ENCODE peak calls at places on chromosomes 3 and 15, in eight cellular contexts. Q is cardiac muscle cell, H is tibial artery, L is aorta, U is SK-N-SH, D is adipocyte, N is A549, M is neuronal stem cell. S is an unnamed sample. For H3K4me1, the result is how much of the 10 kb centered on the place peaks cover.

GRCh38 chr3:171383206-171384018 is 76.8 kb downstream of the TNIK start:
- DNase-seq in L (no peak), D (peak), U (no peak), M (no peak), H (no peak), Q (no peak), N (no peak), S (no peak)

GRCh38 chr3:191331443-191331842 is 1.1 kb upstream of the UTS2B start:
- DNase-seq in N (no peak), U (no peak), H (no peak), L (no peak), Q (no peak), M (no peak), D (peak), S (no peak)

GRCh38 chr15:31396881-31397560 is 70.4 kb downstream of the KLF13 start:
- DNase-seq in U (peak), M (peak), H (peak), N (peak), Q (peak), D (peak), L (peak), S (no peak)

GRCh38 chr15:54428596-54428995 is 450.4 kb downstream of the UNC13C start:
- DNase-seq in N (no peak), M (no peak), L (no peak), U (no peak), H (no peak), Q (no peak), D (no peak), S (no peak)

GRCh38 chr15:92733934-92734521 is 78.5 kb upstream of the FAM174B start:
- DNase-seq in D (no peak), N (peak), L (peak), Q (no peak), H (no peak), U (peak), M (no peak), S (peak)

GRCh38 chr3:68889328-68889727 is 43.0 kb downstream of the TAFA4 start:
- DNase-seq in U (no peak), N (no peak), L (no peak), H (no peak), M (no peak), Q (no peak), D (no peak), S (no peak)

GRCh38 chr15:73631915-73632669 is 1.1 kb downstream of the NPTN start:
- DNase-seq in D (peak), H (peak), L (peak), N (peak), U (peak), Q (peak), M (no peak), S (no peak)

GRCh38 chr15:72967397-72967796 is 84.9 kb upstream of the NEO1 start:
- DNase-seq in D (no peak), N (no peak), M (no peak), Q (peak), L (no peak), U (no peak), H (no peak), S (no peak)

GRCh38 chr3:89560546-89560945 is 453.1 kb downstream of the EPHA3 start:
- DNase-seq in U (no peak), L (no peak), D (peak), M (no peak), Q (no peak), H (no peak), N (no peak), S (no peak)

GRCh38 chr3:46642971-46643370 is 30.6 kb downstream of the FAM240A start:
- DNase-seq in H (no peak), U (no peak), N (no peak), Q (no peak), L (no peak), M (no peak), D (no peak), S (no peak)

GRCh38 chr15:90286678-90287077 is 21.2 kb downstream of the NGRN start:
- DNase-seq in U (peak), L (no peak), M (no peak), N (peak), H (no peak), D (peak), Q (peak), S (no peak)

DNA sequence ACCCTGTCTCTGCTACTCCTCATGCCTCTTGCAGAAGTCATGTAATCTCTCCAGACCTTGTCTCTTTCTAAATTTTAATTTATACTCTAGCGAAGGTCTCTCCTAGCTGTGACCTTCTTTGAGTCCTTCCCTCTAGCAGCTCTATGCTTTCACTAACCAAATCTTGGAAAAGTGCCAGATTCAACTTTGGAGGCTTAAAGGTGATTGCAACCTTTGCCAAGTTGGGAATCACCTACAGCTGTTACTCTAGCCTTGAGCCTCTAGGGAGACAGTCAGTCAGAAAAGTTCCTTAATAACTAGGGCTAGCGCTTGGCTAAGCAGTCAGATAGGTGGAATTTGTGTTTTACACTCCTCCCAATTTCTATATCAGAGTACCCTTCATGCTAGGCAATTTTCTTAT is 46.1 kb upstream of the ABI3BP start:
- DNase-seq in U (no peak), H (no peak), M (no peak), N (no peak), Q (peak), L (no peak), D (no peak), S (no peak)
- H3K4me1 ChIP-seq in U (under half), H (under half), M (under half), N (under half), Q (under half), L (under half), D (half or more), S (under half)

GRCh38 chr15:66718220-66718988 is 16.4 kb downstream of the SMAD6 start:
- DNase-seq in U (no peak), H (no peak), N (no peak), L (no peak), Q (no peak), D (no peak), M (no peak), S (no peak)
- H3K4me1 ChIP-seq in U (under half), H (half or more), N (half or more), L (under half), Q (half or more), D (half or more), M (under half), S (under half)

GRCh38 chr3:185929192-185930151 is 8.3 kb downstream of the TRA2B start:
- DNase-seq in U (no peak), N (no peak), Q (no peak), M (no peak), L (no peak), H (no peak), D (no peak), S (no peak)
- H3K4me1 ChIP-seq in U (half or more), N (half or more), Q (half or more), M (under half), L (under half), H (half or more), D (half or more), S (half or more)

GRCh38 chr15:67114046-67114445 is 48.6 kb downstream of the SMAD3 start:
- DNase-seq in L (peak), U (no peak), M (no peak), Q (no peak), H (peak), D (no peak), N (no peak), S (no peak)
- H3K4me1 ChIP-seq in L (under half), U (under half), M (under half), Q (under half), H (under half), D (half or more), N (half or more), S (half or more)

GRCh38 chr15:60554494-60554893 is 75.6 kb upstream of the ICE2 start:
- DNase-seq in U (no peak), D (no peak), M (no peak), Q (no peak), H (no peak), N (no peak), L (no peak), S (no peak)

GRCh38 chr15:60552224-60552623 is 73.3 kb upstream of the ICE2 start:
- DNase-seq in D (no peak), U (no peak), N (no peak), L (no peak), H (no peak), M (no peak), Q (no peak), S (no peak)

GRCh38 chr15:60551781-60552161 is 72.8 kb upstream of the ICE2 start:
- DNase-seq in N (no peak), H (no peak), U (no peak), L (no peak), Q (no peak), M (no peak), D (no peak), S (no peak)

GRCh38 chr15:60551147-60551780 is 72.3 kb upstream of the ICE2 start:
- DNase-seq in L (no peak), H (no peak), N (no peak), U (no peak), Q (no peak), M (no peak), D (no peak), S (no peak)

GRCh38 chr15:60553163-60553562 is 74.2 kb upstream of the ICE2 start:
- DNase-seq in N (no peak), Q (no peak), H (no peak), M (no peak), L (no peak), D (no peak), U (no peak), S (no peak)
- H3K4me1 ChIP-seq in N (under half), Q (under half), H (under half), M (under half), L (under half), D (under half), U (under half), S (half or more)